ENCODE peak calls at places on chromosomes 5 and 9, in ten cellular contexts. One of them, this sample, is unnamed.

GRCh38 chr5:40572359-40572758 is 107.4 kb upstream of the PTGER4 start:
- DNase-seq in effector CD4-positive, alpha-beta T cell: no peak
- DNase-seq in substantia nigra: no peak
- DNase-seq in colonic mucosa: no peak
- DNase-seq in effector memory CD8-positive, alpha-beta T cell: no peak
- DNase-seq in activated CD8-positive, alpha-beta memory T cell treated with anti-CD3 and anti-CD28 coated beads for 24 hours: no peak
- DNase-seq in hypothalamus: no peak
- DNase-seq in esophagus squamous epithelium: no peak
- DNase-seq in cerebellar cortex: no peak
- DNase-seq in ureter: no peak
- DNase-seq in this sample: no peak

GRCh38 chr5:92019376-92019990 is 636.4 kb upstream of the ARRDC3 start:
- DNase-seq in effector CD4-positive, alpha-beta T cell: no peak
- DNase-seq in substantia nigra: no peak
- DNase-seq in colonic mucosa: no peak
- DNase-seq in effector memory CD8-positive, alpha-beta T cell: no peak
- DNase-seq in activated CD8-positive, alpha-beta memory T cell treated with anti-CD3 and anti-CD28 coated beads for 24 hours: no peak
- DNase-seq in hypothalamus: no peak
- DNase-seq in esophagus squamous epithelium: no peak
- DNase-seq in cerebellar cortex: no peak
- DNase-seq in ureter: no peak
- DNase-seq in this sample: no peak

GRCh38 chr5:14171091-14171490 is 27.9 kb downstream of the TRIO start:
- DNase-seq in effector CD4-positive, alpha-beta T cell: no peak
- DNase-seq in substantia nigra: no peak
- DNase-seq in colonic mucosa: no peak
- DNase-seq in effector memory CD8-positive, alpha-beta T cell: no peak
- DNase-seq in activated CD8-positive, alpha-beta memory T cell treated with anti-CD3 and anti-CD28 coated beads for 24 hours: no peak
- DNase-seq in hypothalamus: no peak
- DNase-seq in esophagus squamous epithelium: no peak
- DNase-seq in cerebellar cortex: no peak
- DNase-seq in ureter: no peak
- DNase-seq in this sample: no peak

GRCh38 chr5:15020731-15021130 is 149.2 kb upstream of the ANKH start:
- DNase-seq in effector CD4-positive, alpha-beta T cell: no peak
- DNase-seq in substantia nigra: no peak
- DNase-seq in colonic mucosa: no peak
- DNase-seq in effector memory CD8-positive, alpha-beta T cell: no peak
- DNase-seq in activated CD8-positive, alpha-beta memory T cell treated with anti-CD3 and anti-CD28 coated beads for 24 hours: no peak
- DNase-seq in hypothalamus: no peak
- DNase-seq in esophagus squamous epithelium: no peak
- DNase-seq in cerebellar cortex: no peak
- DNase-seq in ureter: no peak
- DNase-seq in this sample: no peak

GRCh38 chr5:57486206-57486605 is 3.6 kb upstream of the ACTBL2 start:
- DNase-seq in effector CD4-positive, alpha-beta T cell: no peak
- DNase-seq in substantia nigra: no peak
- DNase-seq in colonic mucosa: no peak
- DNase-seq in effector memory CD8-positive, alpha-beta T cell: no peak
- DNase-seq in activated CD8-positive, alpha-beta memory T cell treated with anti-CD3 and anti-CD28 coated beads for 24 hours: no peak
- DNase-seq in hypothalamus: no peak
- DNase-seq in esophagus squamous epithelium: no peak
- DNase-seq in cerebellar cortex: no peak
- DNase-seq in ureter: no peak
- DNase-seq in this sample: no peak

GRCh38 chr9:113278840-113279239 is 3.4 kb downstream of the PRPF4 start:
- DNase-seq in effector CD4-positive, alpha-beta T cell: no peak
- DNase-seq in substantia nigra: no peak
- DNase-seq in colonic mucosa: no peak
- DNase-seq in effector memory CD8-positive, alpha-beta T cell: no peak
- DNase-seq in activated CD8-positive, alpha-beta memory T cell treated with anti-CD3 and anti-CD28 coated beads for 24 hours: no peak
- DNase-seq in hypothalamus: no peak
- DNase-seq in esophagus squamous epithelium: no peak
- DNase-seq in cerebellar cortex: no peak
- DNase-seq in ureter: no peak
- DNase-seq in this sample: no peak

GRCh38 chr5:172958268-172959046 is 767 bp upstream of the RPL26L1 start:
- DNase-seq in effector CD4-positive, alpha-beta T cell: peak
- DNase-seq in substantia nigra: peak
- DNase-seq in colonic mucosa: peak
- DNase-seq in effector memory CD8-positive, alpha-beta T cell: peak
- DNase-seq in activated CD8-positive, alpha-beta memory T cell treated with anti-CD3 and anti-CD28 coated beads for 24 hours: peak
- DNase-seq in hypothalamus: peak
- DNase-seq in esophagus squamous epithelium: peak
- DNase-seq in cerebellar cortex: peak
- DNase-seq in ureter: peak
- DNase-seq in this sample: no peak

GRCh38 chr5:64900618-64901017 is 131.9 kb downstream of the CWC27 start:
- DNase-seq in effector CD4-positive, alpha-beta T cell: no peak
- DNase-seq in substantia nigra: no peak
- DNase-seq in colonic mucosa: no peak
- DNase-seq in effector memory CD8-positive, alpha-beta T cell: no peak
- DNase-seq in activated CD8-positive, alpha-beta memory T cell treated with anti-CD3 and anti-CD28 coated beads for 24 hours: no peak
- DNase-seq in hypothalamus: no peak
- DNase-seq in esophagus squamous epithelium: no peak
- DNase-seq in cerebellar cortex: no peak
- DNase-seq in ureter: no peak
- DNase-seq in this sample: no peak

GRCh38 chr9:81772144-81772543 is 82.8 kb upstream of the TLE1 start:
- DNase-seq in effector CD4-positive, alpha-beta T cell: no peak
- DNase-seq in substantia nigra: no peak
- DNase-seq in colonic mucosa: no peak
- DNase-seq in effector memory CD8-positive, alpha-beta T cell: no peak
- DNase-seq in activated CD8-positive, alpha-beta memory T cell treated with anti-CD3 and anti-CD28 coated beads for 24 hours: no peak
- DNase-seq in hypothalamus: no peak
- DNase-seq in esophagus squamous epithelium: no peak
- DNase-seq in cerebellar cortex: no peak
- DNase-seq in ureter: no peak
- DNase-seq in this sample: no peak

GRCh38 chr5:94707359-94707758 is 88.9 kb downstream of the SLF1 start:
- DNase-seq in effector CD4-positive, alpha-beta T cell: no peak
- DNase-seq in substantia nigra: no peak
- DNase-seq in colonic mucosa: no peak
- DNase-seq in effector memory CD8-positive, alpha-beta T cell: no peak
- DNase-seq in activated CD8-positive, alpha-beta memory T cell treated with anti-CD3 and anti-CD28 coated beads for 24 hours: no peak
- DNase-seq in hypothalamus: no peak
- DNase-seq in esophagus squamous epithelium: no peak
- DNase-seq in cerebellar cortex: no peak
- DNase-seq in ureter: no peak
- DNase-seq in this sample: no peak

GRCh38 chr9:126791406-126792230 is 13.2 kb upstream of the ZBTB43 start:
- DNase-seq in effector CD4-positive, alpha-beta T cell: no peak
- DNase-seq in substantia nigra: no peak
- DNase-seq in colonic mucosa: peak
- DNase-seq in effector memory CD8-positive, alpha-beta T cell: no peak
- DNase-seq in activated CD8-positive, alpha-beta memory T cell treated with anti-CD3 and anti-CD28 coated beads for 24 hours: peak
- DNase-seq in hypothalamus: no peak
- DNase-seq in esophagus squamous epithelium: no peak
- DNase-seq in cerebellar cortex: peak
- DNase-seq in ureter: no peak
- DNase-seq in this sample: no peak

GRCh38 chr5:38923661-38924451 is 78.0 kb downstream of the OSMR start:
- DNase-seq in effector CD4-positive, alpha-beta T cell: no peak
- DNase-seq in substantia nigra: no peak
- DNase-seq in colonic mucosa: no peak
- DNase-seq in effector memory CD8-positive, alpha-beta T cell: no peak
- DNase-seq in activated CD8-positive, alpha-beta memory T cell treated with anti-CD3 and anti-CD28 coated beads for 24 hours: no peak
- DNase-seq in hypothalamus: no peak
- DNase-seq in esophagus squamous epithelium: no peak
- DNase-seq in cerebellar cortex: no peak
- DNase-seq in ureter: no peak
- DNase-seq in this sample: no peak

GRCh38 chr5:138653502-138653901 is 78.3 kb upstream of the HSPA9 start:
- DNase-seq in effector CD4-positive, alpha-beta T cell: no peak
- DNase-seq in substantia nigra: no peak
- DNase-seq in colonic mucosa: no peak
- DNase-seq in effector memory CD8-positive, alpha-beta T cell: no peak
- DNase-seq in activated CD8-positive, alpha-beta memory T cell treated with anti-CD3 and anti-CD28 coated beads for 24 hours: no peak
- DNase-seq in hypothalamus: no peak
- DNase-seq in esophagus squamous epithelium: no peak
- DNase-seq in cerebellar cortex: peak
- DNase-seq in ureter: no peak
- DNase-seq in this sample: no peak

GRCh38 chr9:95383198-95383673 is 65.7 kb upstream of the FANCC start:
- DNase-seq in effector CD4-positive, alpha-beta T cell: no peak
- DNase-seq in substantia nigra: no peak
- DNase-seq in colonic mucosa: no peak
- DNase-seq in effector memory CD8-positive, alpha-beta T cell: no peak
- DNase-seq in activated CD8-positive, alpha-beta memory T cell treated with anti-CD3 and anti-CD28 coated beads for 24 hours: no peak
- DNase-seq in hypothalamus: no peak
- DNase-seq in esophagus squamous epithelium: no peak
- DNase-seq in cerebellar cortex: no peak
- DNase-seq in ureter: no peak
- DNase-seq in this sample: no peak

GRCh38 chr9:125463926-125464325 is 202.3 kb downstream of the GAPVD1 start:
- DNase-seq in effector CD4-positive, alpha-beta T cell: no peak
- DNase-seq in substantia nigra: no peak
- DNase-seq in colonic mucosa: no peak
- DNase-seq in effector memory CD8-positive, alpha-beta T cell: no peak
- DNase-seq in activated CD8-positive, alpha-beta memory T cell treated with anti-CD3 and anti-CD28 coated beads for 24 hours: no peak
- DNase-seq in hypothalamus: no peak
- DNase-seq in esophagus squamous epithelium: no peak
- DNase-seq in cerebellar cortex: no peak
- DNase-seq in ureter: no peak
- DNase-seq in this sample: no peak